ENCODE peak calls at places on chromosomes 4 and X, in six cellular contexts. A is RPMI7951; G is glutamatergic neuron; R is naive thymus-derived CD8-positive, alpha-beta T cell; Q is kidney tubule cell; Y is activated CD4-positive, alpha-beta T cell treated with anti-CD3 and anti-CD28 coated beads for 1 hour. K is an unnamed sample.

GRCh38 chr4:121736735-121737351 is 28.1 kb downstream of the SMIM43 start:
- DNase-seq in A (peak), G (no peak), R (no peak), Q (peak), Y (no peak), K (no peak)

GRCh38 chr4:73620115-73620792 is at the start of gene RASSF6:
- DNase-seq in A (no peak), G (no peak), R (no peak), Q (peak), Y (no peak), K (peak)

GRCh38 chrX:9997524-9997923 is 30.4 kb downstream of the CLDN34 start:
- DNase-seq in A (no peak), G (no peak), R (no peak), Q (no peak), Y (no peak), K (no peak)

GRCh38 chrX:38968344-38968743 is 167.1 kb downstream of the MID1IP1 start:
- DNase-seq in A (peak), G (no peak), R (no peak), Q (no peak), Y (no peak), K (no peak)

GRCh38 chrX:148535639-148536038 is 35.2 kb downstream of the AFF2 start:
- DNase-seq in A (peak), G (no peak), R (no peak), Q (no peak), Y (no peak), K (no peak)

GRCh38 chr4:68182382-68182820 is 52.7 kb upstream of the TMPRSS11F start:
- DNase-seq in A (no peak), G (no peak), R (no peak), Q (no peak), Y (no peak), K (no peak)

GRCh38 chr4:2534904-2535385 is 1.5 kb upstream of the FAM193A start:
- DNase-seq in A (no peak), G (no peak), R (no peak), Q (peak), Y (no peak), K (no peak)

GRCh38 chr4:152643153-152644035 is 36.4 kb downstream of the TMEM154 start:
- DNase-seq in A (no peak), G (no peak), R (no peak), Q (no peak), Y (no peak), K (no peak)

GRCh38 chr4:118417325-118417724 is 64.5 kb upstream of the PRSS12 start:
- DNase-seq in A (no peak), G (no peak), R (no peak), Q (peak), Y (no peak), K (no peak)

GRCh38 chr4:185892165-185892564 is 80.2 kb upstream of the SORBS2 start:
- DNase-seq in A (no peak), G (no peak), R (no peak), Q (no peak), Y (no peak), K (no peak)

GRCh38 chr4:110516106-110516922 is 40.4 kb downstream of the ENPEP start:
- DNase-seq in A (peak), G (peak), R (peak), Q (peak), Y (peak), K (peak)

GRCh38 chr4:84878541-84878940 is 87.9 kb downstream of the WDFY3 start:
- DNase-seq in A (no peak), G (no peak), R (no peak), Q (no peak), Y (no peak), K (no peak)

GRCh38 chrX:48589482-48590162 is 7.7 kb upstream of the WDR13 start:
- DNase-seq in A (no peak), G (no peak), R (no peak), Q (peak), Y (no peak), K (peak)

GRCh38 chr4:124321370-124321769 is 391.2 kb downstream of the ANKRD50 start:
- DNase-seq in A (peak), G (no peak), R (no peak), Q (no peak), Y (no peak), K (no peak)

GRCh38 chr4:26859762-26860156 is 882 bp upstream of the STIM2 start:
- DNase-seq in A (no peak), G (no peak), R (no peak), Q (no peak), Y (no peak), K (no peak)